ENCODE peak calls at places on chromosomes 7 and 10, in five cellular contexts. Z, J, I, Q and K are unnamed samples.

GRCh38 chr10:62182595-62182994 is 86.0 kb downstream of the RTKN2 start:
- DNase-seq in I (no peak), Q (no peak), J (no peak), Z (no peak), K (no peak)

GRCh38 chr7:1696671-1697498 is 26.8 kb downstream of the ELFN1 start:
- DNase-seq in Q (no peak), I (no peak), J (peak; percentile 20), Z (peak; percentile 58), K (peak; percentile 16)

GRCh38 chr7:24828871-24829661 is 71.8 kb upstream of the GSDME start:
- DNase-seq in Z (no peak), J (no peak), Q (no peak), I (no peak), K (no peak)

GRCh38 chr10:128078136-128078969 is 47.9 kb downstream of the MKI67 start:
- DNase-seq in Q (no peak), J (no peak), I (no peak), Z (peak; percentile 77), K (no peak)

GRCh38 chr7:30157217-30157616 is 22.4 kb downstream of the MTURN start:
- DNase-seq in J (no peak), I (no peak), Z (no peak), Q (no peak), K (no peak)

GRCh38 chr10:93503075-93503474 is 6.7 kb downstream of the CEP55 start:
- DNase-seq in J (no peak), I (no peak), Q (no peak), Z (no peak), K (no peak)

GRCh38 chr7:1693991-1694524 is 24.0 kb downstream of the ELFN1 start:
- DNase-seq in Z (peak; percentile 42), Q (no peak), J (peak; percentile 47), I (no peak), K (peak; percentile 14)

GRCh38 chr10:4522296-4523000 is 303.6 kb upstream of the AKR1E2 start:
- DNase-seq in J (no peak), Q (no peak), I (no peak), Z (no peak), K (no peak)

GRCh38 chr10:34791947-34792346 is 23.1 kb downstream of the PARD3 start:
- DNase-seq in Z (peak; percentile 56), I (no peak), J (no peak), Q (no peak), K (no peak)

GRCh38 chr10:80585812-80586211 is 48.1 kb downstream of the SH2D4B start:
- DNase-seq in Q (no peak), I (no peak), Z (no peak), J (no peak), K (peak; percentile 61)

GRCh38 chr10:59463909-59464308 is 101.6 kb upstream of the FAM13C start:
- DNase-seq in Q (no peak), J (no peak), I (no peak), Z (no peak), K (no peak)

GRCh38 chr10:132094581-132095234 is 29.0 kb downstream of the JAKMIP3 start:
- DNase-seq in I (peak; percentile 22), Q (no peak), J (no peak), Z (no peak), K (no peak)

GRCh38 chr10:112794201-112794600 is 155.8 kb upstream of the TCF7L2 start:
- DNase-seq in Z (no peak), Q (no peak), J (no peak), I (no peak), K (no peak)

GRCh38 chr7:139728203-139728602 is 49.6 kb downstream of the HIPK2 start:
- DNase-seq in Z (no peak), Q (no peak), I (no peak), J (no peak), K (no peak)

GRCh38 chr7:128211626-128212025 is 29.5 kb upstream of the LEP start:
- DNase-seq in Q (no peak), J (no peak), I (no peak), Z (no peak), K (no peak)

GRCh38 chr10:51215956-51216834 is 141.9 kb downstream of the PRKG1 start:
- DNase-seq in J (no peak), Q (no peak), Z (no peak), I (no peak), K (no peak)

GRCh38 chr10:74991435-74991834 is 120.0 kb upstream of the SAMD8 start:
- DNase-seq in J (no peak), I (no peak), Z (no peak), Q (no peak), K (no peak)

GRCh38 chr10:79342295-79342761 is 4.9 kb upstream of the PPIF start:
- DNase-seq in I (peak; percentile 76), Q (peak; percentile 63), Z (no peak), J (no peak), K (no peak)

GRCh38 chr10:101571573-101571925 is 16.5 kb downstream of the POLL start:
- DNase-seq in J (no peak), Z (no peak), I (no peak), Q (no peak), K (no peak)

GRCh38 chr10:119207367-119207668 is at the start of gene GRK5:
- DNase-seq in J (peak; percentile 86), Z (peak; percentile 99), Q (peak; percentile 90), I (peak; percentile 96), K (peak; percentile 99)

GRCh38 chr7:31735991-31736982 is 49.3 kb downstream of the PPP1R17 start:
- DNase-seq in J (peak; percentile 56), Z (no peak), I (peak; percentile 71), Q (peak; percentile 50), K (no peak)

GRCh38 chr7:26937956-26938623 is 73.7 kb upstream of the SKAP2 start:
- DNase-seq in J (no peak), Z (no peak), I (no peak), Q (no peak), K (no peak)

GRCh38 chr10:119323085-119323670 is 115.8 kb downstream of the GRK5 start:
- DNase-seq in I (no peak), J (no peak), Q (no peak), Z (no peak), K (no peak)

GRCh38 chr7:95794917-95795515 is 22.7 kb downstream of the DYNC1I1 start:
- DNase-seq in I (no peak), Z (no peak), J (no peak), Q (no peak), K (no peak)

GRCh38 chr7:41886257-41886905 is 183.5 kb upstream of the INHBA start:
- DNase-seq in I (no peak), Z (no peak), J (no peak), Q (no peak), K (peak; percentile 40)

GRCh38 chr7:132390705-132391104 is 185.6 kb downstream of the PLXNA4 start:
- DNase-seq in Z (no peak), Q (no peak), I (no peak), J (no peak), K (no peak)

GRCh38 chr10:101120884-101121660 is 10.0 kb upstream of the TLX1 start:
- DNase-seq in Z (peak; percentile 87), I (peak; percentile 51), Q (no peak), J (no peak), K (peak; percentile 87)

GRCh38 chr7:149280151-149280550 is 18.2 kb downstream of the ZNF783 start:
- DNase-seq in Z (no peak), J (peak; percentile 9), Q (no peak), I (no peak), K (no peak)
- H3K36me3 ChIP-seq in Z (peaks cover 79% of the 10 kb centered on the region), J (peaks cover 5% of the 10 kb centered on the region), Q (peaks cover 14% of the 10 kb centered on the region), I (peaks cover 70% of the 10 kb centered on the region), K (peaks cover 48% of the 10 kb centered on the region)

GRCh38 chr7:143408247-143408685 is 390 bp downstream of the EPHA1 start:
- DNase-seq in Z (no peak), Q (no peak), J (no peak), I (no peak), K (no peak)

GRCh38 chr7:143407296-143408246 is 1.1 kb downstream of the EPHA1 start:
- DNase-seq in I (no peak), Z (no peak), J (no peak), Q (no peak), K (no peak)

GRCh38 chr7:143408686-143409551 is at the start of gene EPHA1:
- DNase-seq in J (no peak), Q (peak; percentile 77), I (peak; percentile 78), Z (no peak), K (peak; percentile 90)

GRCh38 chr7:143405158-143405557 is 3.5 kb downstream of the EPHA1 start:
- DNase-seq in Z (no peak), J (no peak), Q (no peak), I (no peak), K (no peak)

GRCh38 chr7:143405671-143406352 is 2.8 kb downstream of the EPHA1 start:
- DNase-seq in I (no peak), J (no peak), Z (no peak), Q (no peak), K (no peak)
- TF ChIP-seq POLR2AphosphoS5 in I (no peak), J (no peak), Z (no peak), Q (no peak), K (no peak)

GRCh38 chr7:54747234-54747633 is 11.8 kb downstream of the SEC61G start:
- DNase-seq in J (no peak), I (no peak), Z (no peak), Q (no peak), K (no peak)
- H3K36me3 ChIP-seq in J (peaks cover 14% of the 10 kb centered on the region), I (peaks cover 57% of the 10 kb centered on the region), Z (peaks cover 54% of the 10 kb centered on the region), Q (peaks cover 14% of the 10 kb centered on the region), K (peaks cover 37% of the 10 kb centered on the region)

GRCh38 chr10:123573236-123574147 is 92.7 kb upstream of the GPR26 start:
- DNase-seq in J (peak; percentile 78), Q (peak; percentile 40), I (peak; percentile 68), Z (no peak), K (peak; percentile 51)
- TF ChIP-seq POLR2AphosphoS5 in J (no peak), Q (no peak), I (no peak), Z (no peak), K (no peak)

GRCh38 chr7:50377356-50377755 is 72.8 kb downstream of the FIGNL1 start:
- DNase-seq in Q (no peak), Z (no peak), J (no peak), I (no peak), K (no peak)
- H3K36me3 ChIP-seq in Q (no peaks in the 10 kb centered on the region), Z (peaks cover 97% of the 10 kb centered on the region), J (no peaks in the 10 kb centered on the region), I (peaks cover 11% of the 10 kb centered on the region), K (no peaks in the 10 kb centered on the region)

GRCh38 chr7:149497467-149498261 is at the start of gene ZNF746:
- DNase-seq in I (peak; percentile 88), J (no peak), Z (peak; percentile 98), Q (peak; percentile 72), K (peak; percentile 97)
- TF ChIP-seq POLR2AphosphoS5 in I (peak; percentile 53), J (no peak), Z (peak; percentile 68), Q (no peak), K (peak; percentile 52)

GRCh38 chr7:100819586-100819985 is 7.7 kb downstream of the EPHB4 start:
- DNase-seq in I (no peak), J (no peak), Q (no peak), Z (no peak), K (peak; percentile 68)
- H3K36me3 ChIP-seq in I (peaks cover 93% of the 10 kb centered on the region), J (no peaks in the 10 kb centered on the region), Q (peaks cover 21% of the 10 kb centered on the region), Z (peaks cover 95% of the 10 kb centered on the region), K (peaks cover 78% of the 10 kb centered on the region)

GRCh38 chr10:71773221-71773971 is at the start of gene VSIR:
- DNase-seq in Z (peak; percentile 100), Q (peak; percentile 79), J (peak; percentile 83), I (peak; percentile 91), K (peak; percentile 95)
- TF ChIP-seq POLR2AphosphoS5 in Z (peak; percentile 98), Q (peak; percentile 66), J (peak; percentile 80), I (peak; percentile 93), K (peak; percentile 80)